ENCODE peak calls at places on chromosomes 13 and 19, in six cellular contexts. H is stomach, E is right cardiac atrium, W is tibial nerve, K is GM23248, U is fibroblast of lung. O is an unnamed sample.

GRCh38 chr13:99916366-99917103 is 55.0 kb downstream of the ZIC5 start:
- DNase-seq in H (no peak), E (no peak), W (peak; percentile 32), K (peak; percentile 79), U (peak; percentile 82), O (peak; percentile 33)

GRCh38 chr13:76148926-76149325 is 512.8 kb downstream of the LMO7 start:
- DNase-seq in H (no peak), E (no peak), W (no peak), K (peak; percentile 87), U (peak; percentile 70), O (peak; percentile 67)

GRCh38 chr13:57253551-57253950 is 86.6 kb downstream of the PRR20E start:
- DNase-seq in H (no peak), E (no peak), W (no peak), K (no peak), U (no peak), O (no peak)

GRCh38 chr19:40629346-40629745 is 28.2 kb downstream of the LTBP4 start:
- DNase-seq in H (no peak), E (peak; percentile 53), W (no peak), K (no peak), U (no peak), O (no peak)

GRCh38 chr19:14375055-14375581 is 6.1 kb upstream of the ADGRE5 start:
- DNase-seq in H (peak; percentile 52), E (no peak), W (no peak), K (no peak), U (no peak), O (no peak)

GRCh38 chr19:17391371-17392151 is 2.4 kb downstream of the CCDC194 start:
- DNase-seq in H (no peak), E (peak; percentile 31), W (no peak), K (no peak), U (no peak), O (no peak)

GRCh38 chr13:102830646-102831045 is 15.2 kb upstream of the ERCC5 start:
- DNase-seq in H (peak; percentile 41), E (peak; percentile 50), W (no peak), K (no peak), U (no peak), O (no peak)

GRCh38 chr13:23588576-23589141 is 18.4 kb downstream of the TNFRSF19 start:
- DNase-seq in H (no peak), E (no peak), W (no peak), K (no peak), U (no peak), O (no peak)

GRCh38 chr13:51148952-51149573 is 38.0 kb upstream of the C13orf42 start:
- DNase-seq in H (no peak), E (peak; percentile 45), W (peak; percentile 60), K (peak; percentile 75), U (peak; percentile 68), O (peak; percentile 8)

GRCh38 chr19:37948362-37948761 is 41.4 kb downstream of the SIPA1L3 start:
- DNase-seq in H (peak; percentile 2), E (no peak), W (no peak), K (no peak), U (no peak), O (no peak)

GRCh38 chr19:49129238-49129583 is 9.9 kb downstream of the PPFIA3 start:
- DNase-seq in H (no peak), E (peak; percentile 59), W (no peak), K (no peak), U (no peak), O (no peak)

GRCh38 chr13:25881946-25882574 is 169.8 kb downstream of the SHISA2 start:
- DNase-seq in H (no peak), E (no peak), W (no peak), K (no peak), U (peak; percentile 57), O (no peak)

GRCh38 chr19:21603431-21604153 is 98.2 kb downstream of the ZNF429 start:
- DNase-seq in H (no peak), E (no peak), W (no peak), K (peak; percentile 5), U (no peak), O (no peak)

GRCh38 chr19:28883241-28883693 is 329.7 kb downstream of the UQCRFS1 start:
- DNase-seq in H (no peak), E (peak; percentile 71), W (peak; percentile 37), K (peak; percentile 65), U (peak; percentile 27), O (no peak)

GRCh38 chr19:44809856-44810554 is 1.1 kb downstream of the BCAM start:
- DNase-seq in H (no peak), E (peak; percentile 25), W (no peak), K (no peak), U (no peak), O (no peak)
- H3K4me3 ChIP-seq in H (peak overlapping the region; percentile 66), E (peak overlapping the region; percentile 66), W (no peak overlapping the region), K (no peak overlapping the region), U (no peak overlapping the region), O (peak overlapping the region; percentile 25)

DNA sequence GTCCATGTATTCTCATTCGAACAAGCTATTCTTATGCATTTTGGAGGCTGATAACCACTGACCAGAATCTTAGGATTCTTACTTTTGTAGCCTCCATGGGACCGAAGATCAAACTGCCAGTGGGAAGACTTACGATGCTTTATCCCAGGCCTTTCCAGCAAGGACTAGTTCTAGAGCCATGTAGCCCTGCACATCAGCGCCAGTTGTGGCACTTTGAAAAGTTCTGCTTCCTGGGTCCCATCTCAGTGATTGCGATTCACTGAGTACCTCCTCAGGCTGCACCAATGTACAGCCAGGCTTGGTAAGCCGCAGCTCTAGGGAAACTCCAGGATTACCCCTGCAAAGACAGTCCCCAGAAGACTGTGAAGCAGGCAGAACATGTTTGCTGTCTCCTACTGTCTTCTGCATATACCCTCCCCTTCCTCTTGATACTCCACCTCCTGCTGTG is 18.9 kb upstream of the ENOX1 start:
- DNase-seq in H (no peak), E (no peak), W (no peak), K (no peak), U (no peak), O (no peak)
- H3K27ac ChIP-seq in H (no peak overlapping the region), E (no peak overlapping the region), W (no peak overlapping the region), K (no peak overlapping the region), U (no peak overlapping the region), O (no peak overlapping the region)

GRCh38 chr19:7682175-7682855 is 1.7 kb downstream of the TRAPPC5 start:
- DNase-seq in H (no peak), E (peak; percentile 64), W (no peak), K (peak; percentile 18), U (no peak), O (no peak)
- H3K4me3 ChIP-seq in H (peak overlapping the region; percentile 94), E (no peak overlapping the region), W (peak overlapping the region; percentile 99), K (peak overlapping the region; percentile 83), U (peak overlapping the region; percentile 92), O (peak overlapping the region; percentile 92)

GRCh38 chr19:55253842-55254624 is 4.8 kb downstream of the PPP6R1 start:
- DNase-seq in H (peak; percentile 45), E (no peak), W (no peak), K (no peak), U (no peak), O (no peak)
- H3K27ac ChIP-seq in H (peak overlapping the region; percentile 93), E (no peak overlapping the region), W (peak overlapping the region; percentile 59), K (no peak overlapping the region), U (no peak overlapping the region), O (no peak overlapping the region)

GRCh38 chr19:39319098-39319891 is 1.4 kb downstream of the LRFN1 start:
- DNase-seq in H (no peak), E (no peak), W (no peak), K (no peak), U (no peak), O (no peak)
- H3K4me3 ChIP-seq in H (no peak overlapping the region), E (no peak overlapping the region), W (no peak overlapping the region), K (no peak overlapping the region), U (no peak overlapping the region), O (no peak overlapping the region)

DNA sequence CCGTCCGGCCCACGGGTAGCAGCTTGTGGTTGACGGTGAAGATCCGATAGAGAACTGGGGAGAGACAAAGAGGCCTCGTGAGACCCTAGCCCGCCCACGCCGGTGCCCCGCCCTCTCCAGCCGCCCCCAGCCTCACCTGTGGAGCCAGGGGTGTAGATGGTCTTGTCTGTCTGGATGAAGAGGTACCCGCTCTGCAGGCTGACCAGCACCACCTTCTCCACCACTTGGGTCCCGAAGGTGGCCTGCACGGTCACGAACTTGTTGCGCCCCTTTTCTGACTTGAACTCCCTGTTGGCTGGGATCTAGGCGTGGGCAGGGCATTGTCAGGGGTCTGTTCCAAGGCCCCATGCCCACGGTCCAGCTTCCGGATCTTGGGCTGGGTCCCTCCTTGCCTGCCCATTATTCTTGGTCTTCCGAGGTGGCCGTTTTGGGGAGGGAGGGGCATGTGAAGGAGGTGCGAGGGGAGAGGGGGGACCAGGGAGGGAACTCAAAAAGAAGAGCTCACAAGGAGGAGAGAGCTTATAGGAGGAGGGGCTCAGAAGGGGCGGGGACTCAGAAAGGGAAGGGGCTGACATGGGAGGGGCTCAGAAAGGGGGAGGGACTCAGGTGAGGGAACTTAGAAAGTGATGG is 2.2 kb downstream of the C3 start:
- DNase-seq in H (no peak), E (peak; percentile 58), W (no peak), K (no peak), U (no peak), O (no peak)
- H3K27ac ChIP-seq in H (no peak overlapping the region), E (no peak overlapping the region), W (no peak overlapping the region), K (no peak overlapping the region), U (no peak overlapping the region), O (no peak overlapping the region)

GRCh38 chr19:51891193-51891747 is 3.5 kb upstream of the ZNF577 start:
- DNase-seq in H (no peak), E (no peak), W (no peak), K (peak; percentile 3), U (peak; percentile 7), O (no peak)
- H3K4me3 ChIP-seq in H (no peak overlapping the region), E (no peak overlapping the region), W (no peak overlapping the region), K (no peak overlapping the region), U (no peak overlapping the region), O (no peak overlapping the region)

O was measured in AG04450.